ENCODE peak calls at places on chromosomes 11 and 22, in five cellular contexts. P is Peyer's patch, G is K562, N is spleen, X is stomach. O is an unnamed sample.

GRCh38 chr22:27801616-27802388 is at the start of gene MN1:
- DNase-seq in P (peak; percentile 62), G (no peak), N (no peak), X (peak; percentile 48), O (peak; percentile 79)

GRCh38 chr11:74278721-74279148 is 32.7 kb downstream of the P4HA3 start:
- DNase-seq in P (peak; percentile 53), G (no peak), N (no peak), X (no peak), O (peak; percentile 77)

GRCh38 chr11:35040221-35040942 is 98.6 kb upstream of the CD44 start:
- DNase-seq in P (peak; percentile 75), G (no peak), N (no peak), X (no peak), O (no peak)

GRCh38 chr22:38316340-38317236 is 645 bp downstream of the CSNK1E start:
- DNase-seq in P (peak; percentile 80), G (peak; percentile 79), N (peak; percentile 90), X (peak; percentile 66), O (peak; percentile 85)

GRCh38 chr11:76315182-76315853 is 65.6 kb downstream of the THAP12 start:
- DNase-seq in P (no peak), G (no peak), N (no peak), X (no peak), O (no peak)

GRCh38 chr11:289145-289705 is 299 bp downstream of the PGGHG start:
- DNase-seq in P (no peak), G (peak; percentile 96), N (no peak), X (no peak), O (no peak)

GRCh38 chr11:12092714-12093113 is 17.7 kb upstream of the MICAL2 start:
- DNase-seq in P (peak; percentile 13), G (no peak), N (no peak), X (no peak), O (no peak)

GRCh38 chr11:117901601-117902000 is 25.1 kb upstream of the FXYD6 start:
- DNase-seq in P (peak; percentile 43), G (no peak), N (peak; percentile 46), X (no peak), O (no peak)

GRCh38 chr11:101686514-101686913 is 102.7 kb upstream of the TRPC6 start:
- DNase-seq in P (no peak), G (no peak), N (no peak), X (no peak), O (no peak)

GRCh38 chr11:26905368-26905767 is 88.5 kb upstream of the FIBIN start:
- DNase-seq in P (no peak), G (no peak), N (no peak), X (no peak), O (no peak)

GRCh38 chr22:46053563-46054090 is 76.7 kb upstream of the WNT7B start:
- DNase-seq in P (peak; percentile 87), G (peak; percentile 22), N (peak; percentile 94), X (peak; percentile 84), O (peak; percentile 87)
- TF ChIP-seq POLR2A in P (peak; percentile 51), G (no peak), N (peak; percentile 27), X (peak; percentile 27), O (no peak)

GRCh38 chr11:47980907-47981621 is 705 bp downstream of the PTPRJ start:
- DNase-seq in P (peak; percentile 72), G (peak; percentile 58), N (peak; percentile 91), X (peak; percentile 65), O (peak; percentile 26)

GRCh38 chr11:47977651-47978050 is 2.7 kb upstream of the PTPRJ start:
- DNase-seq in P (no peak), G (no peak), N (no peak), X (no peak), O (no peak)

GRCh38 chr11:47981667-47982404 is 1.5 kb downstream of the PTPRJ start:
- DNase-seq in P (peak; percentile 59), G (no peak), N (peak; percentile 88), X (no peak), O (no peak)

GRCh38 chr11:47979378-47980092 is 824 bp upstream of the PTPRJ start:
- DNase-seq in P (no peak), G (no peak), N (no peak), X (no peak), O (no peak)

GRCh38 chr11:47980093-47980906 is at the start of gene PTPRJ:
- DNase-seq in P (peak; percentile 77), G (peak; percentile 89), N (peak; percentile 93), X (peak; percentile 70), O (peak; percentile 64)
- TF ChIP-seq POLR2A in P (no peak), G (no peak), N (no peak), X (no peak), O (no peak)

DNA sequence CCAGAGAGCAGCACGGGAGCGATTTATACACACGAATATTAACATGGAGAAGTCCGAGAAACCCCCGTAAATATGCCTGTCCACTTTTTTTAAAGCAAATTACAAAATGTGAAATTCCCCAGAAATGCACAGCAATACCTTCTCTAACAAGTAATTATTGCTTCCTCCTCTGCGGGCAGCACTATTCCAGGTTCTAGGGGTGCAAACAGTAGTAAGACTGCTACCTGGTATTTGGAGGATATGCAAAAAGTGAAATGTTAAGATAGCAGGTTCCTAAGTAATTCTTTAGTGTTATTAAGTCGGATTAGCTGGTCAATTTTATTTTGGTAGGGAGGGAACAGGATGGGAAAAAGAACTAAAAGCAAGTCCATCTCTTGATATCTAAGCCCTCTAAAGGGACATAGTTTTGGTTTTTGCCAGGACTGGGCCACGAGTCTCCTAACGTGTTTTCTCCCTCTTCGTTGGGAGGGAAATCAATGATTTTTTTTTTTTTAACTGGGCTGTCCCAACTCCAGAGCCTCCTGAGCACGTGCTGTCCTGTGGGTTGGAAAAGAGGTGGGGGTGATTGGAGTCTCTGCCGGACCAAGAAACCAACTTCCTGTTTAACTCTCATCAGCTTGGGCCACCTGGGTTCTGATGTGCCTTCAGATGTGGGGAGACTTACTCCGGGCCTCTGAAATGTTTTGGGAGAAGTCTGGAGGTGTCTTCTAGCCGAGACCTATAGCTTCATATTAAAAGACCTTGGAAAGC is 1.7 kb upstream of the XBP1 start:
- DNase-seq in P (peak; percentile 63), G (peak; percentile 53), N (no peak), X (peak; percentile 65), O (no peak)
- TF ChIP-seq POLR2A in P (peak; percentile 10), G (peak; percentile 41), N (no peak), X (peak; percentile 3), O (no peak)

DNA sequence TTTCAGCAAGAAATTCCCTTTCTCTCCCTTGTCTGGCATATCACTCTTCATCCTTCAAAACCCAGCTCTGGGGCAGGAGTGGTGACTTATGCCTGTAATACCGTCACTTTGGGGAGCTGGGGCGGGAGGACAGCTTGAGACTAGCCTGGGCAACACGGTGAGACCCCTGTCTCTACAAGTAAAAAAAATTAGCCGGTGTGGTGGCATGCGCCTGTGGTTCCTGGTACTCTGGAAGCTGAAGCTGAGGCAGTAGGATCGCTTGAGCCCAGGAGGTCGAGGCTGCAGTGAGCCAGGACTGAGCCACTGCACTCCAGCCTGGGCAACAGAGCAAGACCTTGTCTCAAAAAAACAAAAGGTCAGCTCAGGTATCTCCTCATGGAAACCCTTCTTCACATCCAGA is 1.4 kb upstream of the RCE1 start:
- DNase-seq in P (no peak), G (no peak), N (no peak), X (no peak), O (no peak)
- TF ChIP-seq POLR2A in P (no peak), G (no peak), N (no peak), X (no peak), O (no peak)

DNA sequence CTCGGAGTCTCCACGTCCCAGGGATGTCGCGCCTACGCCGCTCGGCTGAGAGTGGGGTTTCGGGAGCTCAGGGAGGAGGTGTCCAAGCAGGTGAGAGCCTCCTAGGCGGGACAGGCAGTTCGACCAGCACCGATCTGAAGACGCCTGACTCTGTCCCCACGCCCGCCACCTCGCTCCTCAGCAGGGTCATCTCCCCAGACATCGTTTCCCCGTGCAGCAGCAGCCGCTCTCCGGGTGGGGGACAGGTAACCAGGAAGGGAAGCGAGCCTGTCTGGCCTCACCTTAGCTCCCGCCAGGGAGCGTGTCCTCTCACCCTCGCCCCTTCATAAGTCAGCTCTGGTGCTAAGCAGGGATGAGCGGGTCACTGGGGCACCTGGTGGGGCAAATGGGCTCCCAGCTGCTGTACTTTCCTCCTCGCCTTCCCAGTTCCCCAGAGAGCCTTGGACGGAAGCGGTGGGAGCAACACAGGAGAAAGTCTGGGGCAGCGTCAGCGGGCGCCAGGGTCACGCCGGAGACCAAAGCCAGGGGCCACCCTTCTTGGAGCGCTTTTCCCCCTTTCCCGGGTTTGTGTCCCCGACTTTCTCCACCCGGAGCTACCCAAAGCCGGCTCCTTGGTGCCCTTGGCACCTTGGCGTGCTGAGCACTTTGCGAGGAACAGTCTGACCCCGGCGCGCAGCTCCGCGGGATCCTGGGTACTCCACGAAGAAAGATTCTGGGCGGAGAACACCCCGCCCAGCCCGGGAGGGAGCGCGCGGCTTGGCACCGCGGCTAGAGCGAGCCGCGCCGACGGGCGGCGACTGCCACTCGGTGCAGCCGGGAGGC is 1.6 kb downstream of the SPON1 start:
- DNase-seq in P (peak; percentile 67), G (no peak), N (no peak), X (no peak), O (no peak)
- TF ChIP-seq POLR2A in P (peak; percentile 61), G (no peak), N (no peak), X (no peak), O (no peak)

DNA sequence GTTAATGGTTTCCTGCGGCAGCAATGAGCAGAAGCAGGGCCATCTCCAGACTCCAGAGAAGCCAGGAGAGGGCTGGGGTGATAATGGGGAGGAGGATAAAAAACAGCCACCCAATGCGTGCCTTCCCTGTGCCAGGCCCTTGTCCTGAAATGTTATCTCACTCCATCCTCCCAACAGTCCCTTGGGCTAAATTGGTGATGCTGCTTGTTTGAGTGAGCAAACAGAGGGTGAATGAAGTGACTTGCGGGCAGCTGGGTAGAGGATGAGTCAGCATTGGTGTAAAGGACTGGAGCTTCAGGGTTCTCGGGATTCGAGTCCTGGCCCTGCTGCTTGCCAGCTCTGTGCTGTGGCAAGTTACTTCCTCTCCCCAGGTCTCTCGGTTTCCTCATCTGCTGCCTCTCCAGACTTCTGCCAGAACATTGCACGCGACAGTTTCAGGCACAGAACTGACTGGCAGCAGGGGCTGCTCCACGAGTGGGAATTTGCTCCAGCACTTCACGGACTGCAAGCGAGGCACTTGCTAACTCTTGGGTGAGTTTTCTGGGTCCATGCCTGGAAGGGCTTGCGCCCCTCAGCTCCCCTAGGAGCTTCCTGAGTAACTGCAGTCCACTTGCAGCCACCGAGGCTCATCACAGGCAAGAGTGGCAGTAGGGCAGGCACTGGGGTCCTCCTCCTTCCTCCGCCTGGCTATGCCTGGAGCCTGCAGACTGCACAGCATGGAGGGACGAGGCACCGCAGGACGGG is at the start of gene P2RY6:
- DNase-seq in P (peak; percentile 72), G (peak; percentile 33), N (no peak), X (peak; percentile 27), O (no peak)
- TF ChIP-seq POLR2A in P (no peak), G (no peak), N (no peak), X (no peak), O (no peak)

O was measured in ovary.